ENCODE peak calls at places on chromosomes 6 and 20, in six cellular contexts. One of them, this sample, is unnamed.

GRCh38 chr6:148969679-148970078 is 222.8 kb downstream of the UST start:
- DNase-seq in pancreas: no peak
- DNase-seq in H9: no peak
- DNase-seq in HFFc6: no peak
- DNase-seq in HFF-Myc: no peak
- DNase-seq in WTC11: no peak
- DNase-seq in this sample: no peak

GRCh38 chr6:150241751-150242150 is 98.9 kb downstream of the PPP1R14C start:
- DNase-seq in pancreas: no peak
- DNase-seq in H9: no peak
- DNase-seq in HFFc6: no peak
- DNase-seq in HFF-Myc: no peak
- DNase-seq in WTC11: no peak
- DNase-seq in this sample: no peak

GRCh38 chr6:79874531-79875132 is 72.7 kb downstream of the ELOVL4 start:
- DNase-seq in pancreas: no peak
- DNase-seq in H9: no peak
- DNase-seq in HFFc6: no peak
- DNase-seq in HFF-Myc: no peak
- DNase-seq in WTC11: no peak
- DNase-seq in this sample: no peak

GRCh38 chr20:37907677-37908397 is 4.9 kb downstream of the VSTM2L start:
- DNase-seq in pancreas: no peak
- DNase-seq in H9: peak
- DNase-seq in HFFc6: peak
- DNase-seq in HFF-Myc: peak
- DNase-seq in WTC11: peak
- DNase-seq in this sample: no peak

GRCh38 chr6:107318100-107318736 is 141.1 kb downstream of the PDSS2 start:
- DNase-seq in pancreas: peak
- DNase-seq in H9: peak
- DNase-seq in HFFc6: peak
- DNase-seq in HFF-Myc: peak
- DNase-seq in WTC11: peak
- DNase-seq in this sample: peak

GRCh38 chr6:93701526-93701925 is 282.2 kb upstream of the EPHA7 start:
- DNase-seq in pancreas: no peak
- DNase-seq in H9: no peak
- DNase-seq in HFFc6: no peak
- DNase-seq in HFF-Myc: no peak
- DNase-seq in WTC11: no peak
- DNase-seq in this sample: no peak

GRCh38 chr6:168649209-168649608 is 208.2 kb downstream of the SMOC2 start:
- DNase-seq in pancreas: no peak
- DNase-seq in H9: no peak
- DNase-seq in HFFc6: no peak
- DNase-seq in HFF-Myc: no peak
- DNase-seq in WTC11: no peak
- DNase-seq in this sample: no peak

GRCh38 chr6:170160031-170160627 is 130.7 kb downstream of the DLL1 start:
- DNase-seq in pancreas: no peak
- DNase-seq in H9: no peak
- DNase-seq in HFFc6: no peak
- DNase-seq in HFF-Myc: no peak
- DNase-seq in WTC11: peak
- DNase-seq in this sample: no peak

GRCh38 chr6:36962874-36963273 is 8.3 kb downstream of the PI16 start:
- DNase-seq in pancreas: no peak
- DNase-seq in H9: peak
- DNase-seq in HFFc6: peak
- DNase-seq in HFF-Myc: peak
- DNase-seq in WTC11: peak
- DNase-seq in this sample: peak

GRCh38 chr6:44309092-44309491 is 4.1 kb downstream of the AARS2 start:
- DNase-seq in pancreas: no peak
- DNase-seq in H9: no peak
- DNase-seq in HFFc6: peak
- DNase-seq in HFF-Myc: peak
- DNase-seq in WTC11: no peak
- DNase-seq in this sample: no peak

GRCh38 chr6:75290558-75290957 is 6.0 kb upstream of the TMEM30A start:
- DNase-seq in pancreas: no peak
- DNase-seq in H9: no peak
- DNase-seq in HFFc6: no peak
- DNase-seq in HFF-Myc: no peak
- DNase-seq in WTC11: no peak
- DNase-seq in this sample: no peak

DNA sequence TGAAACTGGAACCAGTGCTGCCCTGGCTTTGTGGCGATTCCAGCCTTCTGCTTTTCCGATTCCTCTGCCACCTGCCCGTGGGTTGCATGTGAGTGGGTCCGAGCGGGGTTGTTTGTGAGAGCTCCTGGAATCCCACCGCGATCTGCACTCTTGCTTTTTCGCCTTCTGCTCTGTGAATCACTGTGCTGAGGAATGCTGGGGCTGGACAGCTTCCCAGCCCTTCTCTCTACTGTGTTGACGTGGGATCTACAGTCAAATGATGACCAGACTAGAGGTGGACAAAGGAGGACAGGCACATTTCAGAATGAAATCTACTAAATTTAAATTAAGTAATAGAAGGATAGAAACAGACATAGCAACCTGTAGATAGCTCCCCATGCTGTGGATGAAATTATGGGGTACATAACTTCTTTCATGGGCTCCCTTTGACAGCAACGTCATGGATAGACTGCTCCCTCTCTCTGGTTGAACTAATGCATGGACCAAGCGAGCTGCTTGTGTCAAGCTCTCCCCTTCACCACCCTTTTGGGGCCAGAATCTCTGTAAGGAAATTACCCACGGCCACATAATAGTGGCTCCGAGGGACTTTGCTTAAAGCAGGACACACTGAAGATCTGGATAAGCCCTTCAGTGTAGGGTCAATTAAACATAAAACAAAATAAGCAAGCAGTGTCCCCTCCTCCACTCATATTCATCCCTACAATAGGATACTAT is 2.0 kb downstream of the FNDC1 start:
- DNase-seq in pancreas: no peak
- DNase-seq in H9: no peak
- DNase-seq in HFFc6: peak
- DNase-seq in HFF-Myc: no peak
- DNase-seq in WTC11: no peak
- DNase-seq in this sample: no peak
- TF ChIP-seq CTCF in pancreas: no peak
- TF ChIP-seq CTCF in H9: no peak
- TF ChIP-seq CTCF in HFFc6: no peak
- TF ChIP-seq CTCF in HFF-Myc: no peak
- TF ChIP-seq CTCF in WTC11: no peak
- TF ChIP-seq CTCF in this sample: no peak

GRCh38 chr6:33049323-33049722 is 24.1 kb downstream of the HLA-DPA1 start:
- DNase-seq in pancreas: no peak
- DNase-seq in H9: peak
- DNase-seq in HFFc6: no peak
- DNase-seq in HFF-Myc: no peak
- DNase-seq in WTC11: no peak
- DNase-seq in this sample: no peak
- TF ChIP-seq CTCF in pancreas: no peak
- TF ChIP-seq CTCF in H9: peak
- TF ChIP-seq CTCF in HFFc6: peak
- TF ChIP-seq CTCF in HFF-Myc: peak
- TF ChIP-seq CTCF in WTC11: peak
- TF ChIP-seq CTCF in this sample: no peak

GRCh38 chr6:70379473-70380013 is 33.8 kb upstream of the FAM135A start:
- DNase-seq in pancreas: no peak
- DNase-seq in H9: no peak
- DNase-seq in HFFc6: no peak
- DNase-seq in HFF-Myc: no peak
- DNase-seq in WTC11: no peak
- DNase-seq in this sample: no peak

GRCh38 chr6:70377372-70377771 is 35.9 kb upstream of the FAM135A start:
- DNase-seq in pancreas: no peak
- DNase-seq in H9: no peak
- DNase-seq in HFFc6: no peak
- DNase-seq in HFF-Myc: no peak
- DNase-seq in WTC11: no peak
- DNase-seq in this sample: no peak

GRCh38 chr6:70375166-70375565 is 38.1 kb upstream of the FAM135A start:
- DNase-seq in pancreas: no peak
- DNase-seq in H9: no peak
- DNase-seq in HFFc6: peak
- DNase-seq in HFF-Myc: no peak
- DNase-seq in WTC11: no peak
- DNase-seq in this sample: no peak

GRCh38 chr6:70376628-70377027 is 36.7 kb upstream of the FAM135A start:
- DNase-seq in pancreas: no peak
- DNase-seq in H9: no peak
- DNase-seq in HFFc6: no peak
- DNase-seq in HFF-Myc: no peak
- DNase-seq in WTC11: no peak
- DNase-seq in this sample: no peak

DNA sequence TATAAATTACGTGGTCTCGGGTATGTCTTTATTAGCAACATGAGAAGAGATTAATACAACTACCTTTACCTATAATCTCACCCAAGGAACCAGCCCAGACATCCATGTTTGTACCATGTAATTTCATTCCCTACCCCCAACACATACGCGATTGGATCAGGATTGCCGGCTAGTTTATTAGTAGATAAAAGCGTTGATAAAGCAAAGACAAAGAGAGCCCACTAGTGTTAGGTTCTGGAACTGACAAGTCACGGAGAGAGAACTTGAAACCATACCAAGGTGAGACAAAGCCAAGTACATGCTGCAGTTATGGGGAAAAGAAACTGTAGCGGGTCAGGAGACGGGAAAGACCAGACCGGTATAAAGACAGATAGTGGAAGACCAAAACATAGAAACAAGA is 37.4 kb upstream of the FAM135A start:
- DNase-seq in pancreas: no peak
- DNase-seq in H9: peak
- DNase-seq in HFFc6: peak
- DNase-seq in HFF-Myc: no peak
- DNase-seq in WTC11: no peak
- DNase-seq in this sample: no peak
- TF ChIP-seq CTCF in pancreas: no peak
- TF ChIP-seq CTCF in H9: peak
- TF ChIP-seq CTCF in HFFc6: peak
- TF ChIP-seq CTCF in HFF-Myc: peak
- TF ChIP-seq CTCF in WTC11: peak
- TF ChIP-seq CTCF in this sample: peak

GRCh38 chr20:35571566-35571965 is 29.7 kb downstream of the ERGIC3 start:
- DNase-seq in pancreas: no peak
- DNase-seq in H9: no peak
- DNase-seq in HFFc6: no peak
- DNase-seq in HFF-Myc: no peak
- DNase-seq in WTC11: no peak
- DNase-seq in this sample: no peak

GRCh38 chr20:35564905-35565304 is 23.0 kb downstream of the ERGIC3 start:
- DNase-seq in pancreas: no peak
- DNase-seq in H9: no peak
- DNase-seq in HFFc6: no peak
- DNase-seq in HFF-Myc: no peak
- DNase-seq in WTC11: no peak
- DNase-seq in this sample: no peak

GRCh38 chr20:35572838-35573237 is 31.0 kb downstream of the ERGIC3 start:
- DNase-seq in pancreas: no peak
- DNase-seq in H9: no peak
- DNase-seq in HFFc6: no peak
- DNase-seq in HFF-Myc: no peak
- DNase-seq in WTC11: no peak
- DNase-seq in this sample: no peak

GRCh38 chr20:35563834-35564233 is 22.0 kb downstream of the ERGIC3 start:
- DNase-seq in pancreas: no peak
- DNase-seq in H9: no peak
- DNase-seq in HFFc6: no peak
- DNase-seq in HFF-Myc: no peak
- DNase-seq in WTC11: no peak
- DNase-seq in this sample: no peak

GRCh38 chr20:35568645-35569044 is 26.8 kb downstream of the ERGIC3 start:
- DNase-seq in pancreas: no peak
- DNase-seq in H9: peak
- DNase-seq in HFFc6: no peak
- DNase-seq in HFF-Myc: no peak
- DNase-seq in WTC11: peak
- DNase-seq in this sample: no peak
- TF ChIP-seq CTCF in pancreas: peak
- TF ChIP-seq CTCF in H9: peak
- TF ChIP-seq CTCF in HFFc6: peak
- TF ChIP-seq CTCF in HFF-Myc: peak
- TF ChIP-seq CTCF in WTC11: no peak
- TF ChIP-seq CTCF in this sample: peak

GRCh38 chr20:31517373-31517772 is 3.1 kb downstream of the HM13 start:
- DNase-seq in pancreas: peak
- DNase-seq in H9: peak
- DNase-seq in HFFc6: peak
- DNase-seq in HFF-Myc: peak
- DNase-seq in WTC11: peak
- DNase-seq in this sample: peak
- TF ChIP-seq CTCF in pancreas: no peak
- TF ChIP-seq CTCF in H9: peak
- TF ChIP-seq CTCF in HFFc6: peak
- TF ChIP-seq CTCF in HFF-Myc: peak
- TF ChIP-seq CTCF in WTC11: no peak
- TF ChIP-seq CTCF in this sample: no peak

GRCh38 chr20:3068986-3069900 is 2.2 kb upstream of the OXT start:
- DNase-seq in pancreas: no peak
- DNase-seq in H9: peak
- DNase-seq in HFFc6: peak
- DNase-seq in HFF-Myc: no peak
- DNase-seq in WTC11: no peak
- DNase-seq in this sample: no peak
- TF ChIP-seq CTCF in pancreas: no peak
- TF ChIP-seq CTCF in H9: peak
- TF ChIP-seq CTCF in HFFc6: no peak
- TF ChIP-seq CTCF in HFF-Myc: no peak
- TF ChIP-seq CTCF in WTC11: no peak
- TF ChIP-seq CTCF in this sample: no peak

GRCh38 chr6:162363757-162364156 is 363.8 kb downstream of the PRKN start:
- DNase-seq in pancreas: no peak
- DNase-seq in H9: no peak
- DNase-seq in HFFc6: no peak
- DNase-seq in HFF-Myc: no peak
- DNase-seq in WTC11: no peak
- DNase-seq in this sample: no peak

GRCh38 chr6:162358625-162359024 is 368.9 kb downstream of the PRKN start:
- DNase-seq in pancreas: no peak
- DNase-seq in H9: no peak
- DNase-seq in HFFc6: no peak
- DNase-seq in HFF-Myc: no peak
- DNase-seq in WTC11: no peak
- DNase-seq in this sample: no peak

GRCh38 chr6:162364488-162364887 is 363.1 kb downstream of the PRKN start:
- DNase-seq in pancreas: no peak
- DNase-seq in H9: no peak
- DNase-seq in HFFc6: no peak
- DNase-seq in HFF-Myc: no peak
- DNase-seq in WTC11: no peak
- DNase-seq in this sample: no peak

DNA sequence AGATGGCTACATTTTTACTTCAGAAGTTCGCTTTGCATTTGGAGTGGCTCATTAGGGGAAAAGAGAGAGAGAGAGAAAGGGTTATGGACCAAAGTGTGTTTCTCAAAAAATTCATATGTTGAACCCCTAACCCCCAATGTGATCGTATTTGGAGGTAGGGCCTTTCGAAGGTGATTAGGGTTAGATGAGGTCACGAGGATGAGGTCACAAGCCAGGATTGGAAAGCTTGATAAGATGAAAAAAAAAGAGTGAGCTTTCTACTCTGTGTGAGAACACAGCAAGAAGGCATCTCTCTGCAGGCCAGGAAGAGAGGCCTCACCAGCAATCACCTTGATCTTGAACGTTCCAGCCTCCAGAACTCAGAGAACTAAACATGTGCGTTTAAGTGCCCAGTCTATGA is 366.4 kb downstream of the PRKN start:
- DNase-seq in pancreas: no peak
- DNase-seq in H9: no peak
- DNase-seq in HFFc6: no peak
- DNase-seq in HFF-Myc: no peak
- DNase-seq in WTC11: no peak
- DNase-seq in this sample: no peak
- TF ChIP-seq CTCF in pancreas: no peak
- TF ChIP-seq CTCF in H9: no peak
- TF ChIP-seq CTCF in HFFc6: no peak
- TF ChIP-seq CTCF in HFF-Myc: no peak
- TF ChIP-seq CTCF in WTC11: no peak
- TF ChIP-seq CTCF in this sample: no peak